ENCODE peak calls at places on chromosomes 11 and 22, in four cellular contexts. T is CD4-positive, CD25-positive, alpha-beta regulatory T cell; R is endodermal cell; H is stomach. A is an unnamed sample. For H3K36me3, the result is how much of the 10 kb centered on the place peaks cover.

GRCh38 chr11:72072348-72072747 is 8.0 kb downstream of the NUMA1 start:
- DNase-seq in T (no peak), R (no peak), H (no peak), A (peak)

GRCh38 chr11:78884761-78885160 is 310.1 kb upstream of the NARS2 start:
- DNase-seq in T (no peak), R (no peak), H (no peak), A (no peak)

GRCh38 chr22:44701824-44702478 is at the start of gene PRR5:
- DNase-seq in T (peak), R (peak), H (peak), A (peak)

GRCh38 chr22:27799334-27800249 is 2.0 kb downstream of the MN1 start:
- DNase-seq in T (no peak), R (peak), H (peak), A (peak)

GRCh38 chr11:45105233-45105992 is 41.0 kb upstream of the PRDM11 start:
- DNase-seq in T (peak), R (peak), H (peak), A (peak)

GRCh38 chr11:11157201-11157600 is 195.8 kb downstream of the CSNK2A3 start:
- DNase-seq in T (peak), R (peak), H (no peak), A (peak)

GRCh38 chr11:66950113-66950535 is 8.1 kb downstream of the PC start:
- DNase-seq in T (no peak), R (peak), H (peak), A (peak)

GRCh38 chr11:64850979-64851567 is 6.6 kb upstream of the CDC42BPG start:
- DNase-seq in T (no peak), R (peak), H (peak), A (no peak)

GRCh38 chr22:33162196-33162595 is 104.0 kb upstream of the SYN3 start:
- DNase-seq in T (no peak), R (no peak), H (no peak), A (no peak)

GRCh38 chr22:25777870-25778269 is 35.9 kb downstream of the MYO18B start:
- DNase-seq in T (no peak), R (no peak), H (no peak), A (no peak)

GRCh38 chr11:17721242-17721999 is 2.0 kb downstream of the MYOD1 start:
- DNase-seq in T (no peak), R (no peak), H (no peak), A (no peak)

GRCh38 chr11:27460158-27460565 is 12.4 kb downstream of the LGR4 start:
- DNase-seq in T (no peak), R (no peak), H (no peak), A (no peak)

DNA sequence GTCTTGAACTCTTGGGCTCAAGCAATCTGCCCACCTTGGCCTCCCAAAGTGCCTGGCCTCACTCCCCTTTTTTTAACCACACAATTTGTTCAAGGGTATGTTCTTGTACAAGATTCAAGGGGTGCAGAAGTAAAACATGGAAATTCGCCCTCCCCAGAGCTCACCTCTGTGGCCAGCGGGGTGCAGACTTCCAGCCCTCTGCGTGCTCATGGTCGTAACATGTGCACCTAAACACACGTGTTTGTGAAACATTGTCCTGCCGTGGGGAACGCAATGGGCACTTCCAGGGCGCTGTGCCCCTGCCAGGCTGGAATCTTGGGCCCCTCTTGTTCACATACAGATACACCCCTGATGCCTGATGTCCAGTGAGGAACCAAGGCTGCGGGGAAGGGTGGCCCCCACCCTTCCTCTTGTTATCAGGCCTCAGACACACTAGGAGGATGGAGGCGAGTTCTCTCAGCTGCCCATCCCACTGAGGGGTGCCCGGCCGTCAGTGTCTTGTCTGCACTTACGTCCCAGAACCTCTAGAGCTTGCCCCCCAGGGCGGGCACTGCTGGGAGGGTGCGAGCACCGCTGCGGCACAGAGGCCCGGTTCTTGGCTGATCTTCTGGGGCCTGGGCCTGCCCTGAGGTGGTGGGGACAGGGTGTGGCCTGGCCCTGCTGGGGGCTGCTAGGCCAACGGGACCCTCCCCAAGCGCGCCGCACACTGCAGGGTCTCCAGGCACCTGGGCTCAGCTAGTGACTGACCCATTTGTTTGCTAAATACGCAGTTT is 4.1 kb upstream of the EPS8L2 start:
- DNase-seq in T (no peak), R (no peak), H (no peak), A (no peak)
- H3K36me3 ChIP-seq in T (under half), R (under half), H (under half), A (under half)

DNA sequence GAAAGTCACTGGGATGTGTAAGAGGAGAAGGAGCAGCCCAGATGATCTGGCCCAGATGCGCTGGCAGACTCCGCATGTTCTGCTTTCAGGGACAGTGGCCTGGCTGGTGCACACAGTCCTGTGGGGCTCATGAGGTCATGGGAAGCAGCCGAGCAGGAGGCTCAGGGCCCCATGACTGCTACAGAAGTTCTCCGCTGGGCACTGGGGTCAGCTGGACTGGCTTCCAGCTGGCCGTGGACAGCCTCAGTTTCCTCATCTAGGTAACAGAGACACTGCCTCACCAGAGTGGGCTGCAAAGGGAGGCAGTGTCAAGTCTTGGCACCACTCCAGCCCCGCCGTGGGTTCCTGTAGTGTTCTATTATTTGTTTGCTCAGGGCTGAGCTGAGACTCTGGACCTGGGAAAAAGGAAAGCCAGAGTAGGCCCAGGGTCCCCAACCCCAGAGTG is 45.1 kb downstream of the MED15 start:
- DNase-seq in T (no peak), R (no peak), H (peak), A (peak)
- H3K36me3 ChIP-seq in T (under half), R (half or more), H (half or more), A (under half)

GRCh38 chr11:13271060-13271693 is 6.4 kb upstream of the BMAL1 start:
- DNase-seq in T (no peak), R (no peak), H (no peak), A (no peak)

GRCh38 chr11:13269775-13270174 is 7.8 kb upstream of the BMAL1 start:
- DNase-seq in T (no peak), R (no peak), H (no peak), A (peak)

DNA sequence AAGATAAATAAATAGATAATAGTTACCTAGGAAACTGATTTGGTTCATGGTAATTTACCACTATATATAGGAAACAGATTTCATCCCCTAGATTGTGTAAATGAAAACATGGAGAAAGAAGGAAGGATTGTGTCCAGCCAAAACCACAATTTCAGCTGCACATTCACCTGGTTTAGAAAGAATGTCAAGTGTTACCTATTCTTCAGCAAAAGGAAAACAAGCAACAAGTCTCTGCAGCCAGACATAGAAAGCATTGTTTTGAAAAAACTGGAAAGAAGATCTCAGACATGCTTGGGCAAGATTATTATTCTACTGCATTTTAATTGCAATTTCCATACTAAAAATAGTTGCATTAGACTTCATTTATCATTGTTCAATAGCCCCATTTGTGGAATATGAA is 8.8 kb upstream of the BMAL1 start:
- DNase-seq in T (no peak), R (no peak), H (no peak), A (no peak)
- H3K36me3 ChIP-seq in T (under half), R (under half), H (under half), A (under half)

DNA sequence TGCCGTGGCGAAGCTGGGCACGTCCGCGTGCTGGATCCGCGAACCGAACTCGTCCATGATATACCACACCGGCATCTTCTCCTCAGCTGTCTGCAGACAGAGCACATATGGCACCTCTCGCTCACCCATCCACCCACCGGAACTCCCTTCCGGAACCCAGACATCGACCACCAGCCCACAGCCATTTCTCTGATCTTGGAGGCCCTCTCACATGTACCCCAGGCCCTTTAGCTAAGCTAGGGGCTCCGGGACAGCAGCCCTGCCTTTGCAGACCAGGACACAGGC is 7.1 kb downstream of the TTLL12 start:
- DNase-seq in T (no peak), R (no peak), H (no peak), A (no peak)
- H3K36me3 ChIP-seq in T (under half), R (under half), H (half or more), A (under half)